ENCODE peak calls at places on chromosomes 3 and 15, in six cellular contexts. N is breast epithelium, K is uterus, I is body of pancreas, L is adrenal gland, F is spleen. J is an unnamed sample.

GRCh38 chr3:149003653-149004305 is 12.4 kb downstream of the GYG1 start:
- DNase-seq in F (no peak), K (no peak), L (no peak), I (no peak), N (no peak), J (no peak)

GRCh38 chr15:82177291-82178010 is 85.1 kb downstream of the EFL1 start:
- DNase-seq in N (no peak), F (no peak), L (no peak), I (no peak), K (no peak), J (no peak)

GRCh38 chr3:107465064-107465631 is 57.6 kb upstream of the BBX start:
- DNase-seq in N (no peak), F (no peak), I (no peak), K (no peak), L (no peak), J (no peak)

GRCh38 chr3:117404153-117404552 is 694.6 kb downstream of the TUSC7 start:
- DNase-seq in K (no peak), I (no peak), L (no peak), F (no peak), N (no peak), J (no peak)

GRCh38 chr15:75577401-75578205 is 1.5 kb downstream of the PTPN9 start:
- DNase-seq in F (no peak), N (no peak), K (no peak), L (no peak), I (no peak), J (no peak)

GRCh38 chr3:9727041-9727595 is 4.4 kb upstream of the BRPF1 start:
- DNase-seq in K (no peak), F (no peak), N (no peak), I (no peak), L (no peak), J (no peak)

GRCh38 chr3:134874737-134875413 is 79.8 kb downstream of the EPHB1 start:
- DNase-seq in K (no peak), N (no peak), L (no peak), F (peak; percentile 46), I (peak; percentile 20), J (no peak)

GRCh38 chr3:76753599-76753998 is 286.3 kb upstream of the ROBO2 start:
- DNase-seq in I (no peak), F (no peak), K (no peak), L (no peak), N (no peak), J (no peak)

GRCh38 chr3:108018552-108018951 is 72.3 kb downstream of the CD47 start:
- DNase-seq in F (no peak), N (no peak), K (no peak), I (no peak), L (no peak), J (no peak)

GRCh38 chr3:18500322-18500721 is 75.2 kb upstream of the SATB1 start:
- DNase-seq in I (no peak), F (no peak), N (no peak), L (no peak), K (no peak), J (no peak)

GRCh38 chr3:17238029-17238428 is 353.3 kb downstream of the PLCL2 start:
- DNase-seq in L (no peak), I (no peak), F (no peak), K (no peak), N (no peak), J (no peak)

GRCh38 chr3:34534013-34534412 is 735.6 kb downstream of the PDCD6IP start:
- DNase-seq in N (no peak), F (no peak), L (no peak), I (no peak), K (no peak), J (no peak)

GRCh38 chr3:12313519-12313918 is 24.6 kb downstream of the PPARG start:
- DNase-seq in F (no peak), K (no peak), N (no peak), L (no peak), I (no peak), J (no peak)

GRCh38 chr3:37348736-37349396 is 174.5 kb upstream of the LRRFIP2 start:
- DNase-seq in I (no peak), F (no peak), L (no peak), N (no peak), K (no peak), J (no peak)

GRCh38 chr3:46904303-46905190 is 27.0 kb downstream of the PTH1R start:
- DNase-seq in K (no peak), N (no peak), L (no peak), I (peak; percentile 14), F (peak; percentile 60), J (peak; percentile 24)

GRCh38 chr3:71245052-71245488 is 338.5 kb downstream of the FOXP1 start:
- DNase-seq in K (peak; percentile 27), F (no peak), I (no peak), N (no peak), L (no peak), J (no peak)

GRCh38 chr3:20201141-20201540 is 15.1 kb upstream of the SGO1 start:
- DNase-seq in F (no peak), N (no peak), L (no peak), K (no peak), I (no peak), J (no peak)

GRCh38 chr3:105448338-105448982 is 81.8 kb downstream of the ALCAM start:
- DNase-seq in L (no peak), I (no peak), F (no peak), N (no peak), K (no peak), J (no peak)

GRCh38 chr3:43417133-43417532 is 130.8 kb downstream of the SNRK start:
- DNase-seq in I (no peak), L (no peak), F (no peak), N (no peak), K (no peak), J (no peak)

GRCh38 chr15:22968356-22968755 is 11.8 kb downstream of the CYFIP1 start:
- DNase-seq in N (no peak), F (peak; percentile 8), I (no peak), L (no peak), K (no peak), J (no peak)

GRCh38 chr3:8445861-8446260 is 55.8 kb upstream of the LMCD1 start:
- DNase-seq in K (peak; percentile 43), I (no peak), N (no peak), L (no peak), F (no peak), J (peak; percentile 23)

GRCh38 chr3:186598108-186598784 is 14.6 kb upstream of the AHSG start:
- DNase-seq in I (peak; percentile 83), F (no peak), K (peak; percentile 19), N (no peak), L (no peak), J (peak; percentile 92)

GRCh38 chr3:15433531-15433930 is 6.1 kb downstream of the EAF1 start:
- DNase-seq in N (no peak), K (no peak), F (no peak), L (no peak), I (no peak), J (no peak)

GRCh38 chr3:138608322-138609214 is at the start of gene FAIM:
- DNase-seq in N (peak; percentile 72), K (peak; percentile 61), F (peak; percentile 94), I (peak; percentile 81), L (peak; percentile 86), J (peak; percentile 71)

GRCh38 chr15:74423443-74424257 is 10.1 kb downstream of the SEMA7A start:
- DNase-seq in L (no peak), F (no peak), K (no peak), I (no peak), N (no peak), J (no peak)

GRCh38 chr15:62119224-62119925 is 45.7 kb downstream of the C2CD4B start:
- DNase-seq in K (no peak), F (no peak), I (peak; percentile 56), N (no peak), L (no peak), J (no peak)

GRCh38 chr3:100041328-100041749 is 73.0 kb downstream of the FILIP1L start:
- DNase-seq in K (no peak), F (no peak), N (no peak), I (no peak), L (no peak), J (no peak)

GRCh38 chr15:73593278-73594074 is 39.7 kb downstream of the NPTN start:
- DNase-seq in F (no peak), I (peak; percentile 69), L (no peak), N (no peak), K (no peak), J (no peak)

GRCh38 chr3:163773136-163773535 is 1305.2 kb downstream of the SI start:
- DNase-seq in F (no peak), K (no peak), N (no peak), L (no peak), I (no peak), J (no peak)

DNA sequence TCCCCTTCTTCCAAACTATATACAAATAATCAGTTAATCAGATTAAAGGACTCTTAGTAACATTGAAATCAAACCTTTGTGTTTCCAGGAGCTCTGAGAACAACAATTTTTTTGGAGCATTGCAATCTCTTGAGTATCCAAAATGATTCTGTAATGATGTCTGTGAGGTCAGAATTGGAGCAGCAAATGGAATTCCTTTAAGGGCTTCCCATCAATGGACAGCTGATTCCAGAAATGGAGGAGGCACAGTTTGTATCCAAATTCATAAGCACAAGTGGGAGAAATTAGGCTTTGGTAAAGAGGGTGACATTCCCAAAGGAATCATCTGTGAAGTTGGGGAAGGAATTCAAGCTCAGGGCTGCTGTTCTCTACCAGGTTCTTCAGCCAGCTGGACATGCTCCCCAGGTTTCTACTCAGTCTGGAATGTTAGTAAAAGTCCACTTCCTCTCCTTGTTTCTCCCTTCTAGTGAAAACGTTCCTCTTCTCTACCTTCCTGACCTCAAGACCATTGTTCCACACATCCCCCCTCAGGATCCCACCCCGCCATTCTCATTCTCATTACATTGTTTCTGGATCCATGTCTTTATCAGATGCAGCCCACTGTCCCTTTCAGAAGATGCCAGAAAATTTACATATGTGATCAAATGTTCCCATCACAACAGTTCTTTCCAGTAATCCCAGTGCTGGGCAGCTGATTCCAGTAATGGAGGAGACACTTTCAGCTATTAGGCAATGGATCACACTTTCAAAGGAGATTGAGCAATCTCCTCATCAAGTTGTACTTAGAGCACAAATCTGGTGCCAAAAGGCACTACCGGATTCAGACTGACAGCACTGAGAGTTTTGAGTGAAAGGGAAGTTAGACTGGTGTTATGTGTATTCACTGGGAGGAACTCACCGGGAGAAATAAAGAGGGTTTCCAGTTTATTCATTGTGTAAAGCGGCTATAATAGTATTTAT is 391.3 kb upstream of the TPRG1 start:
- DNase-seq in F (no peak), I (peak; percentile 19), K (peak; percentile 36), N (no peak), L (no peak), J (no peak)
- TF ChIP-seq POLR2A in F (no peak), I (no peak), K (no peak), N (no peak), L (no peak), J (no peak)

GRCh38 chr15:40906947-40907802 is 12.9 kb downstream of the VPS18 start:
- DNase-seq in K (peak; percentile 61), N (no peak), F (peak; percentile 91), L (peak; percentile 77), I (peak; percentile 64), J (peak; percentile 73)
- TF ChIP-seq POLR2A in K (no peak), N (no peak), F (no peak), L (no peak), I (no peak), J (no peak)

GRCh38 chr3:86987421-86987715 is 3.6 kb downstream of the VGLL3 start:
- DNase-seq in I (no peak), L (no peak), N (no peak), F (no peak), K (no peak), J (no peak)
- TF ChIP-seq POLR2A in I (no peak), L (no peak), N (no peak), F (no peak), K (no peak), J (no peak)

GRCh38 chr3:141294848-141295247 is 63.2 kb downstream of the PXYLP1 start:
- DNase-seq in I (no peak), K (no peak), N (no peak), L (no peak), F (no peak), J (no peak)
- TF ChIP-seq POLR2A in I (no peak), K (no peak), N (no peak), L (peak; percentile 62), F (no peak), J (no peak)

J was measured in heart left ventricle.